ENCODE peak calls at places on chromosomes 6 and 20, in seven cellular contexts. One of them, this sample, is unnamed. For H3K9me3, the result is how much of the 10 kb centered on the place peaks cover.

GRCh38 chr20:20864346-20865096 is 152.1 kb upstream of the RALGAPA2 start:
- DNase-seq in CD8-positive, alpha-beta T cell: no peak
- DNase-seq in CD8-positive, alpha-beta memory T cell: no peak
- DNase-seq in fibroblast of lung: no peak
- DNase-seq in heart right ventricle: no peak
- DNase-seq in upper lobe of left lung: no peak
- DNase-seq in BE2C: no peak
- DNase-seq in this sample: no peak

GRCh38 chr6:134060491-134061106 is 8.2 kb upstream of the SLC2A12 start:
- DNase-seq in CD8-positive, alpha-beta T cell: no peak
- DNase-seq in CD8-positive, alpha-beta memory T cell: no peak
- DNase-seq in fibroblast of lung: peak
- DNase-seq in heart right ventricle: no peak
- DNase-seq in upper lobe of left lung: no peak
- DNase-seq in BE2C: no peak
- DNase-seq in this sample: no peak

GRCh38 chr6:147382945-147383554 is 125.4 kb upstream of the SAMD5 start:
- DNase-seq in CD8-positive, alpha-beta T cell: no peak
- DNase-seq in CD8-positive, alpha-beta memory T cell: no peak
- DNase-seq in fibroblast of lung: peak
- DNase-seq in heart right ventricle: no peak
- DNase-seq in upper lobe of left lung: no peak
- DNase-seq in BE2C: no peak
- DNase-seq in this sample: no peak

GRCh38 chr20:36532388-36532787 is 8.9 kb upstream of the MYL9 start:
- DNase-seq in CD8-positive, alpha-beta T cell: no peak
- DNase-seq in CD8-positive, alpha-beta memory T cell: no peak
- DNase-seq in fibroblast of lung: no peak
- DNase-seq in heart right ventricle: no peak
- DNase-seq in upper lobe of left lung: no peak
- DNase-seq in BE2C: no peak
- DNase-seq in this sample: no peak

GRCh38 chr6:150119256-150119655 is 23.6 kb upstream of the PPP1R14C start:
- DNase-seq in CD8-positive, alpha-beta T cell: no peak
- DNase-seq in CD8-positive, alpha-beta memory T cell: no peak
- DNase-seq in fibroblast of lung: no peak
- DNase-seq in heart right ventricle: peak
- DNase-seq in upper lobe of left lung: no peak
- DNase-seq in BE2C: no peak
- DNase-seq in this sample: no peak

GRCh38 chr6:43215066-43215465 is 14.2 kb downstream of the DNPH1 start:
- DNase-seq in CD8-positive, alpha-beta T cell: no peak
- DNase-seq in CD8-positive, alpha-beta memory T cell: no peak
- DNase-seq in fibroblast of lung: no peak
- DNase-seq in heart right ventricle: no peak
- DNase-seq in upper lobe of left lung: peak
- DNase-seq in BE2C: no peak
- DNase-seq in this sample: no peak

GRCh38 chr6:129609635-129610034 is 100.3 kb downstream of the ARHGAP18 start:
- DNase-seq in CD8-positive, alpha-beta T cell: no peak
- DNase-seq in CD8-positive, alpha-beta memory T cell: no peak
- DNase-seq in fibroblast of lung: no peak
- DNase-seq in heart right ventricle: no peak
- DNase-seq in upper lobe of left lung: no peak
- DNase-seq in BE2C: no peak
- DNase-seq in this sample: no peak

GRCh38 chr6:129620234-129620610 is 89.8 kb downstream of the ARHGAP18 start:
- DNase-seq in CD8-positive, alpha-beta T cell: no peak
- DNase-seq in CD8-positive, alpha-beta memory T cell: no peak
- DNase-seq in fibroblast of lung: no peak
- DNase-seq in heart right ventricle: no peak
- DNase-seq in upper lobe of left lung: no peak
- DNase-seq in BE2C: no peak
- DNase-seq in this sample: no peak

GRCh38 chr6:52089758-52090348 is 2.4 kb upstream of the PKHD1 start:
- DNase-seq in CD8-positive, alpha-beta T cell: no peak
- DNase-seq in CD8-positive, alpha-beta memory T cell: no peak
- DNase-seq in fibroblast of lung: no peak
- DNase-seq in heart right ventricle: no peak
- DNase-seq in upper lobe of left lung: no peak
- DNase-seq in BE2C: no peak
- DNase-seq in this sample: no peak

GRCh38 chr20:59742351-59743095 is 138.2 kb downstream of the PHACTR3 start:
- DNase-seq in CD8-positive, alpha-beta T cell: no peak
- DNase-seq in CD8-positive, alpha-beta memory T cell: no peak
- DNase-seq in fibroblast of lung: no peak
- DNase-seq in heart right ventricle: no peak
- DNase-seq in upper lobe of left lung: peak
- DNase-seq in BE2C: no peak
- DNase-seq in this sample: no peak

GRCh38 chr20:59745201-59745600 is 140.9 kb downstream of the PHACTR3 start:
- DNase-seq in CD8-positive, alpha-beta T cell: no peak
- DNase-seq in CD8-positive, alpha-beta memory T cell: no peak
- DNase-seq in fibroblast of lung: no peak
- DNase-seq in heart right ventricle: no peak
- DNase-seq in upper lobe of left lung: no peak
- DNase-seq in BE2C: no peak
- DNase-seq in this sample: no peak

GRCh38 chr20:59744756-59745155 is 140.4 kb downstream of the PHACTR3 start:
- DNase-seq in CD8-positive, alpha-beta T cell: no peak
- DNase-seq in CD8-positive, alpha-beta memory T cell: no peak
- DNase-seq in fibroblast of lung: no peak
- DNase-seq in heart right ventricle: no peak
- DNase-seq in upper lobe of left lung: no peak
- DNase-seq in BE2C: no peak
- DNase-seq in this sample: no peak

GRCh38 chr20:59743767-59744485 is 139.6 kb downstream of the PHACTR3 start:
- DNase-seq in CD8-positive, alpha-beta T cell: no peak
- DNase-seq in CD8-positive, alpha-beta memory T cell: no peak
- DNase-seq in fibroblast of lung: no peak
- DNase-seq in heart right ventricle: no peak
- DNase-seq in upper lobe of left lung: peak
- DNase-seq in BE2C: peak
- DNase-seq in this sample: no peak

DNA sequence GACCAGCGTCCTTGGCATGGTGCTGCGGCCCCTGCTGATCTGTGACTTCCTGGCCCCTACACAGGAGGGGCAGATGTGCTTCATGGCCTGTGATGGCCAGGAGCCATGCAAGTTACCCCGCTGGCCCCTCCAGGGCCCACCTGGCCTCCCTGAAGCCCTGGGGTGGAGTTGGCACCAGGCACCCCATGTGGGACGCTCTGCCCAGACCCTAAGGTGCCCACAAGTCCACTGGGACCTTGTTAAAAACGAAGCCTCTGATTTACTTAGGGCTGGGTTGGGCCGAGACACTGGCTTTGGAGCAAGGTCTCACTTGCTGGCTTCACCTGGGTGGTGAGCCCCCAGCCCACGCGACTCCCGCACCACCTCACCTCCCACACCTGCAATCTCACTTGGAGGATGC is 139.0 kb downstream of the PHACTR3 start:
- DNase-seq in CD8-positive, alpha-beta T cell: no peak
- DNase-seq in CD8-positive, alpha-beta memory T cell: no peak
- DNase-seq in fibroblast of lung: no peak
- DNase-seq in heart right ventricle: no peak
- DNase-seq in upper lobe of left lung: peak
- DNase-seq in BE2C: no peak
- DNase-seq in this sample: no peak
- H3K9me3 ChIP-seq in CD8-positive, alpha-beta T cell: under half
- H3K9me3 ChIP-seq in CD8-positive, alpha-beta memory T cell: under half
- H3K9me3 ChIP-seq in fibroblast of lung: under half
- H3K9me3 ChIP-seq in heart right ventricle: under half
- H3K9me3 ChIP-seq in upper lobe of left lung: under half
- H3K9me3 ChIP-seq in BE2C: under half
- H3K9me3 ChIP-seq in this sample: under half

DNA sequence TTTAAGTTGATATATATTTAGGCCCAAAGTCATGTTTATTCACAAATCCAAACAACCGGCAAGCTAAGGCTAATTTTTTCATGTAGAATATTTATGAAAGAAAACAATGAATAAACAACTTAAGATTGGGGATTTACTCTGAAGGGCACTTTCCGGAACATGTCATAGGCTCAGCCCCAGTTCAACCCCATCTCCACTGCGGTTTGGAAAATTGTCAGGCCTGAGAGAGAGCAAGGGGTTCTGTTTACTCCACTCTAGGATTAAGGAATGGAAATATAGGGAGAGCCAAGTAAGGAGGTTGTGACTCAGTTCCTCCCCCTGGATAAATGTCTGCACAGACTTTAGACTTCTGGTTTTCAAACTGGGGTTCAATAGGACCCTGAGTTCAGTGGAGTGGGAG is 18.2 kb downstream of the RPS6KA2 start:
- DNase-seq in CD8-positive, alpha-beta T cell: no peak
- DNase-seq in CD8-positive, alpha-beta memory T cell: no peak
- DNase-seq in fibroblast of lung: peak
- DNase-seq in heart right ventricle: no peak
- DNase-seq in upper lobe of left lung: no peak
- DNase-seq in BE2C: no peak
- DNase-seq in this sample: no peak
- H3K9me3 ChIP-seq in CD8-positive, alpha-beta T cell: under half
- H3K9me3 ChIP-seq in CD8-positive, alpha-beta memory T cell: under half
- H3K9me3 ChIP-seq in fibroblast of lung: under half
- H3K9me3 ChIP-seq in heart right ventricle: under half
- H3K9me3 ChIP-seq in upper lobe of left lung: under half
- H3K9me3 ChIP-seq in BE2C: under half
- H3K9me3 ChIP-seq in this sample: under half

DNA sequence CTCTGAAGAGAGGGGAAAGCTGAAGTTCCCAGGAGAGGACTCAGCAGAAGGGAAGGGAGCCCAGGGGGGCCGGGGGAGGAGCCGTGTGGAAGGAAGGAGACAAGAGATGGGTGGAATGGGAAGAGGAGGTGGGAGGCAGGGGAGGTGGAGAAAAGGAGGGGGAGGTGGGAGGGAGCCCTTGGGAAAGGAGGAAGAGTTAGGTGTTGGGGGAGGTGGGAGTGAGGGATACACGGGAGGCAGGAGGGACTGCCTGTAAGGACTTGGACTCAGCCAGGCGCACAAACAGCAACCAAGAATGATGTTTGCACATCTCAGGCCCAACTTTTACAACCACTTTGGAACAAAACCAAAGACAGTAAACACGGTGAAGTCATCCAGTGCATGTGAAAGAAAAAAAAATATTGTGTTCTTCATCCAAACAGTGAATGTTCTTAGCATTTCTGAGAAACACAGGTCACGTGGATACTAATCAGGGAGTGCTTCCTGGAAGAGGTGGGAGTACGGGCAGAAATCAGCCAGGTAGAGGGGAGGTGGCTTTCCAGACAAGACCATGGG is 17.4 kb upstream of the LSM14B start:
- DNase-seq in CD8-positive, alpha-beta T cell: no peak
- DNase-seq in CD8-positive, alpha-beta memory T cell: no peak
- DNase-seq in fibroblast of lung: peak
- DNase-seq in heart right ventricle: no peak
- DNase-seq in upper lobe of left lung: no peak
- DNase-seq in BE2C: no peak
- DNase-seq in this sample: no peak
- H3K9me3 ChIP-seq in CD8-positive, alpha-beta T cell: under half
- H3K9me3 ChIP-seq in CD8-positive, alpha-beta memory T cell: under half
- H3K9me3 ChIP-seq in fibroblast of lung: under half
- H3K9me3 ChIP-seq in heart right ventricle: under half
- H3K9me3 ChIP-seq in upper lobe of left lung: under half
- H3K9me3 ChIP-seq in BE2C: under half
- H3K9me3 ChIP-seq in this sample: under half

GRCh38 chr20:7231303-7231702 is 463.8 kb downstream of the BMP2 start:
- DNase-seq in CD8-positive, alpha-beta T cell: no peak
- DNase-seq in CD8-positive, alpha-beta memory T cell: no peak
- DNase-seq in fibroblast of lung: no peak
- DNase-seq in heart right ventricle: no peak
- DNase-seq in upper lobe of left lung: no peak
- DNase-seq in BE2C: no peak
- DNase-seq in this sample: no peak
- H3K9me3 ChIP-seq in CD8-positive, alpha-beta T cell: under half
- H3K9me3 ChIP-seq in CD8-positive, alpha-beta memory T cell: under half
- H3K9me3 ChIP-seq in fibroblast of lung: under half
- H3K9me3 ChIP-seq in heart right ventricle: under half
- H3K9me3 ChIP-seq in upper lobe of left lung: under half
- H3K9me3 ChIP-seq in BE2C: under half
- H3K9me3 ChIP-seq in this sample: under half

DNA sequence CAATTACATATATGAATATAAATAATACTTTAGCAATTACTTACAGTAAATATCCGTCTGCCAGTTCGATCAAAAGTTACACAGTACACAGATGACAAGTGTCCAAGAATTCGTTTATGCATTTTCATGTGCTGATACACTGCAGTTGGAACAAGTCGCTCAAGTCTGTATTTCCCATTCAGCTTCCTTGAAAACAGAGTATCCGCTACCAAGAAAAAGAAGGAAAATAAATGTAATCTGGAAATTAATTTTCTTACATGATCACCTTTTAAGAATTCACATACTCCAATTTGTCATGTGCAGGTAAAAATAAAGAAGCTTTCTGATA is 35.3 kb downstream of the PHIP start:
- DNase-seq in CD8-positive, alpha-beta T cell: no peak
- DNase-seq in CD8-positive, alpha-beta memory T cell: no peak
- DNase-seq in fibroblast of lung: no peak
- DNase-seq in heart right ventricle: no peak
- DNase-seq in upper lobe of left lung: no peak
- DNase-seq in BE2C: no peak
- DNase-seq in this sample: no peak
- H3K9me3 ChIP-seq in CD8-positive, alpha-beta T cell: under half
- H3K9me3 ChIP-seq in CD8-positive, alpha-beta memory T cell: under half
- H3K9me3 ChIP-seq in fibroblast of lung: under half
- H3K9me3 ChIP-seq in heart right ventricle: under half
- H3K9me3 ChIP-seq in upper lobe of left lung: under half
- H3K9me3 ChIP-seq in BE2C: under half
- H3K9me3 ChIP-seq in this sample: under half

GRCh38 chr6:167491403-167492095 is 166.7 kb downstream of the TTLL2 start:
- DNase-seq in CD8-positive, alpha-beta T cell: no peak
- DNase-seq in CD8-positive, alpha-beta memory T cell: no peak
- DNase-seq in fibroblast of lung: no peak
- DNase-seq in heart right ventricle: no peak
- DNase-seq in upper lobe of left lung: no peak
- DNase-seq in BE2C: no peak
- DNase-seq in this sample: no peak
- H3K9me3 ChIP-seq in CD8-positive, alpha-beta T cell: under half
- H3K9me3 ChIP-seq in CD8-positive, alpha-beta memory T cell: under half
- H3K9me3 ChIP-seq in fibroblast of lung: under half
- H3K9me3 ChIP-seq in heart right ventricle: under half
- H3K9me3 ChIP-seq in upper lobe of left lung: under half
- H3K9me3 ChIP-seq in BE2C: under half
- H3K9me3 ChIP-seq in this sample: under half

DNA sequence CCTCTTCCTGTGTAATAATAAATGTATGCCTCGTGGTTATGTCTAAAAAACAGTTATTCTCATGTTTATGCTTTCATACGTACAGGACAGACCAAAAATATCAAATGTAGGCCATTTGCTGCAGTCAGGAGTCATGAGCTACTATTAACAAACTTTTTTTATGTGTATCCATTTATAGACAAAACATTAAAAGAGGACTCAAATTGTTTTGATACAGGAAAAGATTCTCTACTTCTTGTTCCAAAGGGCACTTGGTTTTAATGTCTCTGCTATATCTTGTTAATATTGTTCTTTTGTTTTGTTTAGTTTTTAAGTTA is 155.2 kb downstream of the ZDHHC14 start:
- DNase-seq in CD8-positive, alpha-beta T cell: no peak
- DNase-seq in CD8-positive, alpha-beta memory T cell: no peak
- DNase-seq in fibroblast of lung: no peak
- DNase-seq in heart right ventricle: no peak
- DNase-seq in upper lobe of left lung: no peak
- DNase-seq in BE2C: no peak
- DNase-seq in this sample: no peak
- H3K9me3 ChIP-seq in CD8-positive, alpha-beta T cell: under half
- H3K9me3 ChIP-seq in CD8-positive, alpha-beta memory T cell: under half
- H3K9me3 ChIP-seq in fibroblast of lung: under half
- H3K9me3 ChIP-seq in heart right ventricle: under half
- H3K9me3 ChIP-seq in upper lobe of left lung: under half
- H3K9me3 ChIP-seq in BE2C: under half
- H3K9me3 ChIP-seq in this sample: under half

GRCh38 chr6:18820725-18821124 is 433.6 kb downstream of the RNF144B start:
- DNase-seq in CD8-positive, alpha-beta T cell: no peak
- DNase-seq in CD8-positive, alpha-beta memory T cell: no peak
- DNase-seq in fibroblast of lung: no peak
- DNase-seq in heart right ventricle: no peak
- DNase-seq in upper lobe of left lung: no peak
- DNase-seq in BE2C: no peak
- DNase-seq in this sample: no peak
- H3K9me3 ChIP-seq in CD8-positive, alpha-beta T cell: under half
- H3K9me3 ChIP-seq in CD8-positive, alpha-beta memory T cell: under half
- H3K9me3 ChIP-seq in fibroblast of lung: under half
- H3K9me3 ChIP-seq in heart right ventricle: under half
- H3K9me3 ChIP-seq in upper lobe of left lung: under half
- H3K9me3 ChIP-seq in BE2C: under half
- H3K9me3 ChIP-seq in this sample: under half

This sample was measured in T-helper 17 cell.